ENCODE peak calls at places on chromosome 17, in seven cellular contexts. U is right atrium auricular region, F is cardiac muscle cell, Z is ascending aorta, E is mammary epithelial cell, X is adrenal gland, C is colonic mucosa. G is an unnamed sample. For H3K9me3 and H3K36me3, the result is how much of the 10 kb centered on the place peaks cover.

GRCh38 chr17:45964634-45965033 is 34.4 kb upstream of the STH start:
- DNase-seq in Z (no peak), C (no peak), E (no peak), U (no peak), F (no peak), X (no peak), G (no peak)

GRCh38 chr17:3796110-3796821 is 4.7 kb downstream of the ITGAE start:
- DNase-seq in X (no peak), E (no peak), U (no peak), Z (peak), C (no peak), F (no peak), G (no peak)

GRCh38 chr17:17440938-17441730 is 35.7 kb upstream of the MED9 start:
- DNase-seq in C (no peak), U (no peak), E (no peak), F (no peak), Z (no peak), X (no peak), G (no peak)

GRCh38 chr17:77771998-77772397 is 186.5 kb upstream of the TNRC6C start:
- DNase-seq in E (no peak), U (no peak), C (no peak), F (no peak), X (no peak), Z (no peak), G (no peak)

GRCh38 chr17:19461139-19461538 is 50.1 kb downstream of the RNF112 start:
- DNase-seq in Z (no peak), C (peak), E (no peak), F (no peak), X (no peak), U (no peak), G (no peak)

GRCh38 chr17:37489197-37490001 is at the start of gene DUSP14:
- DNase-seq in U (peak), E (peak), F (peak), Z (peak), C (peak), X (peak), G (peak)

GRCh38 chr17:52157603-52158449 is 688 bp downstream of the CA10 start:
- DNase-seq in X (no peak), E (no peak), Z (no peak), U (no peak), F (no peak), C (no peak), G (no peak)

GRCh38 chr17:65749479-65749878 is 188.0 kb upstream of the AXIN2 start:
- DNase-seq in X (no peak), C (no peak), U (no peak), F (no peak), E (peak), Z (no peak), G (no peak)

GRCh38 chr17:13346592-13346991 is 255.1 kb downstream of the HS3ST3A1 start:
- DNase-seq in U (no peak), E (no peak), C (no peak), F (no peak), Z (no peak), X (no peak), G (no peak)

GRCh38 chr17:48610282-48611211 is at the start of gene HOXB7:
- DNase-seq in U (no peak), Z (no peak), E (no peak), C (peak), F (peak), X (peak), G (peak)

GRCh38 chr17:31492880-31493655 is 101.6 kb downstream of the RAB11FIP4 start:
- DNase-seq in U (peak), Z (peak), C (peak), F (no peak), X (no peak), E (no peak), G (peak)

GRCh38 chr17:4788807-4789700 is at the start of gene GLTPD2:
- DNase-seq in E (no peak), C (no peak), U (no peak), X (no peak), F (peak), Z (no peak), G (no peak)

GRCh38 chr17:7475764-7476422 is 3.5 kb downstream of the ZBTB4 start:
- DNase-seq in Z (no peak), U (peak), E (no peak), F (no peak), X (peak), C (peak), G (peak)

GRCh38 chr17:66337866-66338472 is 35.6 kb downstream of the PRKCA start:
- DNase-seq in E (no peak), X (no peak), Z (no peak), U (no peak), F (no peak), C (no peak), G (no peak)

GRCh38 chr17:60493847-60494321 is 32.2 kb downstream of the APPBP2 start:
- DNase-seq in U (no peak), C (no peak), E (no peak), X (no peak), Z (no peak), F (no peak), G (no peak)
- H3K9me3 ChIP-seq in U (under half), C (under half), E (under half), X (under half), Z (under half), F (under half), G (under half)

DNA sequence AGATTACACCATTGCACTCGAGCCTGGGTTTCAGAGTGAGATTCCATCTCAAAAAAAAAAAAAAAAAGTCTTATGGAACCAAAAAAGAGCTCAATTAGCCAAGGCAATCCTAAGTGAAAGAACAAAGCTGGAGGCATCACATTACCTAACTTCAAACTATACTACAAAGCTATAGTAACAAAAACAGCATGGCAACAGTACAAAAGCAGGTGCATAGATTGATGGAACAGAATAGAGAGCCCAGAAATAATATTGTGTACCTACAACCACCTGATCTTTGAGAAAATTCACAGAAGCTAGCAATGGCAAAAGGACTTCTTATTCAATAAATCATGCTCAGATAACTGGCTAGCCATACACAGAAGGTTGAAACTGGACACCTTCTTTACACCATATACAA is 24.7 kb upstream of the CCL2 start:
- DNase-seq in E (no peak), F (no peak), C (no peak), U (no peak), X (no peak), Z (no peak), G (no peak)
- TF ChIP-seq CTCF in E (no peak), F (no peak), C (no peak), U (no peak), X (no peak), Z (no peak), G (no peak)

GRCh38 chr17:27069842-27070508 is 223.9 kb upstream of the WSB1 start:
- DNase-seq in X (no peak), E (no peak), F (no peak), C (no peak), U (no peak), Z (no peak), G (no peak)

GRCh38 chr17:27072885-27073284 is 221.0 kb upstream of the WSB1 start:
- DNase-seq in U (no peak), F (no peak), C (no peak), X (no peak), E (no peak), Z (no peak), G (no peak)

GRCh38 chr17:27065588-27065987 is 228.3 kb upstream of the WSB1 start:
- DNase-seq in Z (no peak), E (no peak), X (no peak), F (no peak), U (no peak), C (no peak), G (no peak)

GRCh38 chr17:27066315-27066714 is 227.6 kb upstream of the WSB1 start:
- DNase-seq in U (no peak), F (no peak), E (no peak), X (no peak), Z (no peak), C (no peak), G (no peak)

GRCh38 chr17:27070836-27071235 is 223.1 kb upstream of the WSB1 start:
- DNase-seq in E (no peak), C (no peak), X (no peak), U (no peak), Z (no peak), F (no peak), G (no peak)
- H3K36me3 ChIP-seq in E (under half), C (under half), X (under half), U (under half), Z (under half), F (under half), G (under half)

GRCh38 chr17:75031972-75032895 is 14.5 kb downstream of the ATP5PD start:
- DNase-seq in U (peak), Z (peak), X (peak), C (peak), E (peak), F (peak), G (peak)

GRCh38 chr17:75032896-75033294 is 13.9 kb downstream of the ATP5PD start:
- DNase-seq in E (no peak), F (no peak), U (no peak), X (peak), C (peak), Z (no peak), G (no peak)

GRCh38 chr17:75033346-75034235 is 13.2 kb downstream of the ATP5PD start:
- DNase-seq in U (peak), F (peak), X (peak), C (peak), E (peak), Z (peak), G (peak)

GRCh38 chr17:75034236-75034908 is 12.4 kb downstream of the ATP5PD start:
- DNase-seq in U (peak), C (peak), Z (peak), E (peak), X (peak), F (peak), G (peak)

DNA sequence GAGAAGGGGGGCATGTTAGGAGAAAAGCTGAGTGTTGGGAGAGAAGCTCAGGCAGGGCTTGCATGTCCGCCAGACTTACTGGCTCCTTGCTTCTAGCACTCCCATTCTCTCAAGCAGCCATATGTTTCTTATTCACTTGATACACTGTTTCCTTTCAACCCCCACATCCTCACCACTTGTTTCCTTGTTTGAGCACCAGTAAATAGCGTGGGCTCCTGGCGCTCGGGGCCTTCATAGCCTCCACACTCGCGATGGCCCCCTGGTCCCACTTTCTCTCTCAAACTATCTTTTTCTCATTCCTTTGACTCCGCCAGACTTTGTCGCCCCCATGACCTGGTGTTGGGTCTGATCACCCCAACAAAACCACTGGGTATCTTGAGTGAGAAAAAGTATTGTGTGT is 16.6 kb downstream of the ATP5PD start:
- DNase-seq in U (no peak), F (no peak), C (no peak), Z (no peak), X (no peak), E (no peak), G (no peak)
- H3K9me3 ChIP-seq in U (under half), F (under half), C (under half), Z (under half), X (under half), E (under half), G (under half)

DNA sequence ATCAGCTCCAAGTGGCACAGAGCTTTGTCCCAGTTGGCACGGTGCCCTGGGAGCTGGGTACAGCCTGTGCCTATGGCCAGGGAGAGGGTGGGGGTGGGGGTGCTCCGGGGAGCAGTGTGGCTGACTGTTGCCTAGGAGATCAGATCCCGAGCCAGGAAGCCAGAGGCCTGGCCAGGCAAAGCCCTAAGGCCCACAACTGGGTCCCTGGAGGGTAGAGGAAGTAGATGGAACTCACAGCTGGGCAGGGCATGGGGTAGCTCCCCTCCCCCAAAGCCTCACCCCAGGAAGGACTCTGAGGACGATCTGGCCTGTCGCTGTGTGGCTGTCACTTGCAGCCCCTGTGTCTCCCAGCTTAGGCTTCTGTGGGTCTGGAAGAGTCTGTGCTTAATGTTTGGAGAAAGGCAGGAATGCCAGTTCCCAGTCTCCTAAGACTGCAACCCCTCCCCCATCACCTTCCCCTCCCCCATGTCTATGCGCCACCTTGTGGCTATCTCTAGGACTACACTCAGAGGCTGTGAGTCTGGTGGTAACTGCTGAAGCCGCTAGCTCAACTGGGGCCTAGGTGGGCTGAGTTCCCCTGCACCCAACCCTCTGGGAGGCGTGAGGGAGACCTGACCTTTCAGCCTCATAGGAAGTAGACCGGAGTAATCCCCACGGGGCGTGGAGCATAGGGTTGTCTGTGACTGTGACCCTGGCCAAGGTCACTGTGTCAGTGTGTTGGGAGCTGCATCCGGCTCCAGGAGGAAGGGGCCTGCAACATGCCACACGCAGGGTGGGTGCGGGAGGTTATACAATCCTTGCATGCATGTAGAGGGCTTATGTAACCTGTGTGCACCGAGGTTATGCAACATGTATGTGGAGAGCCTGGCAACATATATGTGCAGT is 12.7 kb downstream of the THRA start:
- DNase-seq in Z (peak), F (peak), E (peak), C (peak), U (peak), X (peak), G (peak)
- TF ChIP-seq CTCF in Z (peak), F (peak), E (peak), C (peak), U (peak), X (peak), G (peak)

GRCh38 chr17:8888704-8889302 is 21.3 kb upstream of the PIK3R6 start:
- DNase-seq in X (no peak), Z (no peak), F (no peak), C (no peak), E (no peak), U (no peak), G (no peak)

GRCh38 chr17:8890671-8891070 is 23.2 kb upstream of the PIK3R6 start:
- DNase-seq in C (no peak), U (no peak), Z (no peak), E (no peak), F (no peak), X (no peak), G (no peak)

GRCh38 chr17:8887834-8888703 is 20.6 kb upstream of the PIK3R6 start:
- DNase-seq in E (no peak), C (peak), U (no peak), X (peak), Z (no peak), F (peak), G (peak)

GRCh38 chr17:8892338-8892690 is 24.8 kb upstream of the PIK3R6 start:
- DNase-seq in U (no peak), E (no peak), Z (no peak), X (no peak), F (no peak), C (no peak), G (no peak)

GRCh38 chr17:8889458-8890210 is 22.2 kb upstream of the PIK3R6 start:
- DNase-seq in Z (no peak), F (no peak), C (no peak), U (no peak), X (no peak), E (no peak), G (no peak)
- H3K36me3 ChIP-seq in Z (under half), F (under half), C (under half), U (under half), X (under half), E (under half), G (under half)

GRCh38 chr17:70021726-70022125 is 53.3 kb upstream of the KCNJ16 start:
- DNase-seq in F (peak), C (no peak), U (no peak), E (no peak), X (no peak), Z (no peak), G (no peak)

GRCh38 chr17:70013911-70014310 is 61.1 kb upstream of the KCNJ16 start:
- DNase-seq in Z (no peak), F (no peak), X (no peak), E (no peak), C (no peak), U (no peak), G (no peak)

GRCh38 chr17:70017941-70018340 is 57.1 kb upstream of the KCNJ16 start:
- DNase-seq in U (no peak), E (no peak), C (no peak), F (no peak), X (no peak), Z (no peak), G (no peak)

GRCh38 chr17:70022175-70022574 is 52.9 kb upstream of the KCNJ16 start:
- DNase-seq in C (no peak), X (no peak), E (no peak), F (no peak), U (no peak), Z (no peak), G (no peak)

DNA sequence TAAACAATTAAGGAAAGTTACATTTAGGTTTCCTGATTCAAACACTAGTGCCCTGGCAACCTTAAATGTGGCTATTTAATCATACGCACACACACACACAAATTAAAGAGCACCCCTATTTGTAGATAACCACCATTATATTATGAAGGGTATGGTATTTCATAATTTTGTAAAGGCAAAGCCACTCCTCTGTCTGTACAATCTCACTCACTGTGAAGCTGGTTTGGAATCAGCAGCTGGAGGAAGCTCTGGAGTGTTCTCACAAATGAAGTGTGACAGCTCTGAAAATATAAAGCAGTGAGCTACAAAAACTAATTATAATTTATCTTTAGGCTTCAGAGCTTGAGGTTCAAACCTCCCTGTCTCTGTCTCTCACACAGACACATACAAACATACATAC is 57.9 kb upstream of the KCNJ16 start:
- DNase-seq in C (no peak), F (no peak), Z (no peak), U (no peak), X (no peak), E (no peak), G (no peak)
- H3K9me3 ChIP-seq in C (under half), F (under half), Z (under half), U (under half), X (under half), E (under half), G (under half)